ENCODE peak calls at places on chromosomes 12 and 14, in six cellular contexts. R is uterus, N is IMR-90, M is colonic mucosa, T is lower lobe of right lung, K is Peyer's patch. W is an unnamed sample. For H3K27me3, the result is how much of the 10 kb centered on the place peaks cover.

GRCh38 chr14:29321646-29322045 is 555.1 kb downstream of the FOXG1 start:
- DNase-seq in M (no peak), R (no peak), T (no peak), K (no peak), N (peak), W (no peak)

GRCh38 chr14:104927901-104928300 is 3.2 kb downstream of the PLD4 start:
- DNase-seq in K (no peak), N (no peak), T (no peak), M (no peak), R (no peak), W (no peak)

GRCh38 chr12:120725659-120726509 is at the start of gene ACADS:
- DNase-seq in N (peak), K (peak), M (peak), T (peak), R (peak), W (peak)

GRCh38 chr12:24380122-24380521 is 430.7 kb upstream of the SOX5 start:
- DNase-seq in M (no peak), R (no peak), N (peak), T (no peak), K (no peak), W (no peak)

GRCh38 chr14:105424861-105425260 is 5.2 kb downstream of the MTA1 start:
- DNase-seq in R (no peak), M (no peak), T (no peak), N (no peak), K (no peak), W (no peak)

GRCh38 chr12:122190842-122191668 is 8.1 kb downstream of the LRRC43 start:
- DNase-seq in R (no peak), M (peak), N (peak), T (peak), K (peak), W (no peak)

GRCh38 chr14:67444395-67444794 is 32.4 kb upstream of the PLEK2 start:
- DNase-seq in R (no peak), N (no peak), T (no peak), K (no peak), M (no peak), W (no peak)

GRCh38 chr14:94093418-94093817 is 12.3 kb downstream of the IFI27L1 start:
- DNase-seq in R (no peak), K (no peak), N (no peak), M (no peak), T (no peak), W (no peak)

GRCh38 chr14:36657409-36658090 is 4.1 kb upstream of the PAX9 start:
- DNase-seq in R (no peak), K (no peak), N (no peak), M (no peak), T (no peak), W (no peak)

GRCh38 chr12:12577786-12578185 is 15.1 kb upstream of the DUSP16 start:
- DNase-seq in R (no peak), T (no peak), K (no peak), N (no peak), M (no peak), W (no peak)

GRCh38 chr12:44889162-44889561 is 13.0 kb upstream of the NELL2 start:
- DNase-seq in M (no peak), N (no peak), T (no peak), R (no peak), K (no peak), W (no peak)

GRCh38 chr12:56635539-56636117 is 5.5 kb upstream of the BAZ2A start:
- DNase-seq in T (no peak), K (peak), N (no peak), R (no peak), M (no peak), W (no peak)

GRCh38 chr14:27536748-27537147 is 938.9 kb upstream of the NOVA1 start:
- DNase-seq in K (no peak), R (no peak), N (no peak), T (no peak), M (no peak), W (no peak)
- H3K27me3 ChIP-seq in K (under half), R (under half), N (under half), T (under half), M (under half), W (under half)

DNA sequence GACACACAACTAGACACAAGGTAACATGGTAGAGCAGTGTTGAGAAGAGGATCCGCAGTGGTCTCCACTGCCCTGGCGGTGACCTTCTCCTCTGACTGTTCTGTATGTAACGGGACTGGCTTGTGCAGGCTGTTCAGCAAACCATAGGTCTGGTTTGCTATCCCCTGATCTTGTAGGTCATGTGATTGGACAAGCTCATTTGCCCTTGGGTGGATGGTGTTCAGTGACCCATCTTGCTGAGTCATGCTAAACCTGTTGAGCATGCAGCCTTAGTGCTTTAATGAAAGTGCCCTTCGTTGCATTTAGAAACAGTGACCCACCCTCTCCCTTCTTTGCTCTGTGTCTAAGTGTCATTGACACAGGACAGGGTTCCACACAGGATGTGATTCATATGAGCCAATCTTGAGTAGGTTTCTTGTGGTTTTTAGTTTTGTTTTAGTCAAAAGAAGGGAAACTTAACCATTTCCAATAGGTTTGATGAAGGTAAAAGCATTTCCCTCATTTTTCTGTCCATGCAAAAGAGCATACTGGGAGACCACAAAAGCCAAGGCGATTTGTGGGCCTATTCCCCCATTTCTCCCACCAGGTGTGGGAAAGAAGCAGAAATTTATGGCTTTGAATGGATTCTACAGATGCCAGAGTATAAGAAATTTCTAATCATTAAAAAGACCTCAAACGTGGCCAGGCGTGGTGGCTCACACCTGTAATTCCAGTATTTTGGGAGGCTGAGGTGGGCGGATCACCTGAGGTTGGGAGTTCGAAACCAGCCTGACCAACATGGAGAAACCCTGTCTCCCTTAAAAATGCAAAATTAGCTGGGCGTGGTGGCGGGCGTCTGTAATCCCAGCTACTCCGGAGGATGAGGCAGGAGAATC is 32.6 kb upstream of the HIF1A start:
- DNase-seq in K (peak), R (no peak), N (peak), T (no peak), M (peak), W (no peak)
- H3K27ac ChIP-seq in K (peak), R (no peak), N (peak), T (peak), M (peak), W (no peak)

GRCh38 chr12:94426049-94426448 is 33.6 kb downstream of the CEP83 start:
- DNase-seq in N (no peak), T (no peak), K (no peak), R (no peak), M (no peak), W (no peak)

GRCh38 chr12:94430304-94430703 is 29.4 kb downstream of the CEP83 start:
- DNase-seq in M (no peak), N (no peak), R (no peak), K (no peak), T (no peak), W (no peak)

GRCh38 chr12:94429191-94429590 is 30.5 kb downstream of the CEP83 start:
- DNase-seq in N (no peak), T (no peak), K (no peak), R (no peak), M (no peak), W (no peak)

GRCh38 chr12:94427520-94428381 is 31.9 kb downstream of the CEP83 start:
- DNase-seq in K (no peak), R (peak), T (no peak), M (peak), N (peak), W (peak)

GRCh38 chr12:94429633-94430032 is 30.0 kb downstream of the CEP83 start:
- DNase-seq in R (no peak), K (no peak), N (no peak), M (no peak), T (no peak), W (no peak)
- TF ChIP-seq CTCF in R (no peak), K (no peak), N (no peak), M (no peak), T (no peak), W (no peak)

DNA sequence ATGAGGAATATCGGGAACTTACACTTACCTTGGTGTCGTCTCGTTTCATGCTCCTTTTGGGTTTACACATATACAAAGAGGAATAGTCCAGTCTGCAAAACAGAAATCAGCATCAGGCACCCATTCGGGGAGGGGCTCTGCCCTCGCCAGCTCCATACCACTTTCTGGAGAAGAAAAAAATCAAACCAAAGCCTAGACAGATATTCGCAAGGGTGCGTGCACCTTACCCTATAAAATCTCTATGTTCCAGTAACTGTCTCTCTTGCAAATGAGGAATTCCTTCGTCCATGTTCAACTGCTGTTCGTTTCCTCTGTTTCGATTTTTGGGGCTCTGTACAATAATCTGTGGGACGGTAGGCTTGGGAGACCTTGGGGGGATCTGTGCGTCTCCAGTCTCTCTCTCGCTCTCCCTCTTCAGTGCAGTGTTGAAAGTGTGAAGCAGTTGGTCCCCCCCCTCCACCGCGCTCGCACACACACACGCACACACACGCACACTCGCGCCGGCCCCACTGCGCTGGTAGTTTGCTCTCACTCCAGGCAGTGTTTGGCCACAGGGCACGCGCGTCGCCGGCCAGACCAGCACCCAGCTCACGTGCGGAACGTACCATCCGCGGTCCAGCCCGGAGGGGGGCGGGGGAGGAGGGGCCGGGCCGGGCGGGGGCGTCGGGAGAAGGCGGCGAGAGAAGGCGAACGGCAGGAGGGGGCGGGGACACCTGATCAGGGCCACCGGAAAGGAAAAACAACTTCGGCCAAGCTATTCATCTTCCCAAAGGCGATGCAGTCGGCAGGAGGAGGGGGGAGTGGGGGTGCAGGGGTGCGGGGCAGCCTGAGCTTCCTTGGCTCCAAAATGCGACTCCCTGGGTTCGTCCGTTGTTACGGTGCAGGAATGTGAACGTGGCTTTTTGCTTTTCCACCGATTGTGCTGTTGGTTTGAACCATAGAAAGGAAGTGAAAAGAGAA is at the start of gene BHLHE41:
- DNase-seq in R (peak), M (peak), K (peak), N (peak), T (peak), W (peak)
- H3K27me3 ChIP-seq in R (under half), M (under half), K (under half), N (under half), T (half or more), W (under half)

DNA sequence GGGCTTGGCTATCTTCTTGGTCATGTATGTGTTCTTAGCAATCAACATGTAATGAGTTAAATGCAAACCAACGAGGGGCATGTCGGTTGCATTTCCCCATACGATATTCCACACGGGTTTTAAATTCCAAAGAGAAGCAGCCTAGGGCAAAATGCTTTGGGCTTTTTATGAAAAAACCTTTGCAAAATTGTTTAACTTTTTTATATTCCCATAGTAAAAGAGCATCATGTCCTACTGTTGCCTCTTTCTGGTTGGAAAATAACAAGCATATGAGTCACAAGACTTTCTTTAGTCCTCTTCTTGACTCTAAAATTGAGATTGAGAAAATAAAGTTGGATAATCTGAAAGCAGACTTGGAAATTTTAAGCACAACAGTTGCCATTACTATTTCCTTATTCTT is 3.8 kb upstream of the DIO2 start:
- DNase-seq in M (no peak), N (peak), T (no peak), R (no peak), K (no peak), W (no peak)
- H3K27ac ChIP-seq in M (no peak), N (no peak), T (no peak), R (no peak), K (no peak), W (no peak)

GRCh38 chr14:32820686-32821085 is 118.0 kb upstream of the NPAS3 start:
- DNase-seq in N (no peak), R (no peak), T (no peak), M (no peak), K (no peak), W (no peak)

GRCh38 chr14:32821989-32822653 is 116.6 kb upstream of the NPAS3 start:
- DNase-seq in K (no peak), R (no peak), N (peak), M (no peak), T (no peak), W (no peak)

GRCh38 chr14:32824195-32824594 is 114.5 kb upstream of the NPAS3 start:
- DNase-seq in K (no peak), R (no peak), N (no peak), M (no peak), T (no peak), W (no peak)

GRCh38 chr14:32825058-32825457 is 113.6 kb upstream of the NPAS3 start:
- DNase-seq in N (no peak), R (no peak), K (no peak), M (no peak), T (no peak), W (no peak)

GRCh38 chr14:32826404-32827082 is 112.1 kb upstream of the NPAS3 start:
- DNase-seq in R (no peak), T (no peak), N (no peak), M (no peak), K (no peak), W (no peak)
- TF ChIP-seq CTCF in R (no peak), T (no peak), N (no peak), M (no peak), K (no peak), W (no peak)

GRCh38 chr14:64857979-64858740 is 21.5 kb downstream of the SPTB start:
- DNase-seq in T (no peak), N (no peak), K (no peak), R (no peak), M (no peak), W (no peak)
- H3K27me3 ChIP-seq in T (under half), N (half or more), K (under half), R (under half), M (under half), W (under half)

GRCh38 chr12:132188451-132189298 is 44.4 kb downstream of the NOC4L start:
- DNase-seq in T (no peak), N (no peak), K (no peak), M (no peak), R (no peak), W (no peak)

GRCh38 chr12:132186857-132187620 is 42.8 kb downstream of the NOC4L start:
- DNase-seq in N (no peak), T (no peak), M (no peak), R (no peak), K (no peak), W (no peak)

GRCh38 chr12:132186208-132186856 is 42.1 kb downstream of the NOC4L start:
- DNase-seq in M (no peak), T (no peak), R (no peak), K (no peak), N (no peak), W (no peak)

GRCh38 chr12:132189378-132190011 is 45.2 kb downstream of the NOC4L start:
- DNase-seq in R (peak), N (peak), K (peak), M (peak), T (peak), W (peak)

GRCh38 chr12:132187646-132188450 is 43.6 kb downstream of the NOC4L start:
- DNase-seq in K (no peak), M (no peak), T (no peak), R (no peak), N (no peak), W (no peak)
- H3K27ac ChIP-seq in K (no peak), M (no peak), T (no peak), R (no peak), N (no peak), W (no peak)